ENCODE peak calls at places on chromosomes 4 and X, in six cellular contexts. One of them, this sample, is unnamed.

GRCh38 chrX:16278927-16279326 is 111.6 kb downstream of the MAGEB17 start:
- DNase-seq in K562: no peak
- DNase-seq in IMR-90: no peak
- DNase-seq in fibroblast of lung: no peak
- DNase-seq in colonic mucosa: peak
- DNase-seq in endothelial cell of umbilical vein: no peak
- DNase-seq in this sample: peak

GRCh38 chr4:142874684-142875083 is 28.6 kb upstream of the INPP4B start:
- DNase-seq in K562: no peak
- DNase-seq in colonic mucosa: no peak
- DNase-seq in fibroblast of lung: no peak
- DNase-seq in endothelial cell of umbilical vein: no peak
- DNase-seq in IMR-90: no peak
- DNase-seq in this sample: peak

GRCh38 chr4:124279741-124280140 is 432.8 kb downstream of the ANKRD50 start:
- DNase-seq in colonic mucosa: no peak
- DNase-seq in endothelial cell of umbilical vein: no peak
- DNase-seq in fibroblast of lung: no peak
- DNase-seq in K562: no peak
- DNase-seq in IMR-90: no peak
- DNase-seq in this sample: no peak

GRCh38 chrX:123753656-123754350 is 21.0 kb upstream of the THOC2 start:
- DNase-seq in K562: no peak
- DNase-seq in fibroblast of lung: no peak
- DNase-seq in endothelial cell of umbilical vein: no peak
- DNase-seq in colonic mucosa: no peak
- DNase-seq in IMR-90: no peak
- DNase-seq in this sample: no peak

GRCh38 chr4:57110635-57111546 is 706 bp upstream of the IGFBP7 start:
- DNase-seq in IMR-90: peak
- DNase-seq in endothelial cell of umbilical vein: peak
- DNase-seq in colonic mucosa: peak
- DNase-seq in fibroblast of lung: peak
- DNase-seq in K562: no peak
- DNase-seq in this sample: peak

GRCh38 chr4:88981993-88982392 is 75.0 kb downstream of the FAM13A start:
- DNase-seq in colonic mucosa: no peak
- DNase-seq in fibroblast of lung: no peak
- DNase-seq in IMR-90: no peak
- DNase-seq in K562: no peak
- DNase-seq in endothelial cell of umbilical vein: no peak
- DNase-seq in this sample: no peak

GRCh38 chr4:2579910-2580309 is 43.5 kb downstream of the FAM193A start:
- DNase-seq in K562: no peak
- DNase-seq in colonic mucosa: no peak
- DNase-seq in endothelial cell of umbilical vein: no peak
- DNase-seq in fibroblast of lung: no peak
- DNase-seq in IMR-90: no peak
- DNase-seq in this sample: peak

GRCh38 chrX:106973433-106974149 is 26.4 kb downstream of the MORC4 start:
- DNase-seq in IMR-90: peak
- DNase-seq in fibroblast of lung: no peak
- DNase-seq in colonic mucosa: no peak
- DNase-seq in endothelial cell of umbilical vein: no peak
- DNase-seq in K562: no peak
- DNase-seq in this sample: no peak

GRCh38 chrX:14356401-14356800 is 172.9 kb upstream of the GLRA2 start:
- DNase-seq in fibroblast of lung: peak
- DNase-seq in K562: no peak
- DNase-seq in endothelial cell of umbilical vein: no peak
- DNase-seq in colonic mucosa: no peak
- DNase-seq in IMR-90: no peak
- DNase-seq in this sample: no peak

GRCh38 chr4:16199132-16199531 is 27.1 kb downstream of the TAPT1 start:
- DNase-seq in endothelial cell of umbilical vein: peak
- DNase-seq in K562: no peak
- DNase-seq in colonic mucosa: no peak
- DNase-seq in IMR-90: peak
- DNase-seq in fibroblast of lung: peak
- DNase-seq in this sample: no peak

GRCh38 chrX:357693-358471 is 28.8 kb downstream of the PPP2R3B start:
- DNase-seq in endothelial cell of umbilical vein: peak
- DNase-seq in K562: no peak
- DNase-seq in IMR-90: peak
- DNase-seq in colonic mucosa: no peak
- DNase-seq in fibroblast of lung: peak
- DNase-seq in this sample: no peak

GRCh38 chr4:78293348-78293747 is 236.2 kb downstream of the FRAS1 start:
- DNase-seq in endothelial cell of umbilical vein: no peak
- DNase-seq in colonic mucosa: no peak
- DNase-seq in IMR-90: peak
- DNase-seq in fibroblast of lung: peak
- DNase-seq in K562: no peak
- DNase-seq in this sample: no peak

GRCh38 chr4:8502836-8503585 is 62.4 kb downstream of the TRMT44 start:
- DNase-seq in K562: no peak
- DNase-seq in IMR-90: no peak
- DNase-seq in fibroblast of lung: no peak
- DNase-seq in endothelial cell of umbilical vein: no peak
- DNase-seq in colonic mucosa: no peak
- DNase-seq in this sample: peak

GRCh38 chr4:152981842-152982241 is 45.7 kb downstream of the FHDC1 start:
- DNase-seq in fibroblast of lung: peak
- DNase-seq in K562: no peak
- DNase-seq in endothelial cell of umbilical vein: no peak
- DNase-seq in colonic mucosa: no peak
- DNase-seq in IMR-90: no peak
- DNase-seq in this sample: no peak

GRCh38 chr4:4734425-4734824 is 125.0 kb upstream of the MSX1 start:
- DNase-seq in K562: no peak
- DNase-seq in endothelial cell of umbilical vein: no peak
- DNase-seq in colonic mucosa: no peak
- DNase-seq in fibroblast of lung: no peak
- DNase-seq in IMR-90: no peak
- DNase-seq in this sample: no peak

GRCh38 chrX:88830113-88830512 is 83.1 kb downstream of the CPXCR1 start:
- DNase-seq in endothelial cell of umbilical vein: no peak
- DNase-seq in fibroblast of lung: no peak
- DNase-seq in colonic mucosa: no peak
- DNase-seq in K562: no peak
- DNase-seq in IMR-90: no peak
- DNase-seq in this sample: no peak

GRCh38 chr4:27702710-27703431 is 842.2 kb downstream of the STIM2 start:
- DNase-seq in endothelial cell of umbilical vein: no peak
- DNase-seq in fibroblast of lung: peak
- DNase-seq in IMR-90: peak
- DNase-seq in colonic mucosa: no peak
- DNase-seq in K562: no peak
- DNase-seq in this sample: peak

GRCh38 chr4:7392438-7393374 is 42.0 kb downstream of the PSAPL1 start:
- DNase-seq in IMR-90: peak
- DNase-seq in K562: no peak
- DNase-seq in colonic mucosa: no peak
- DNase-seq in fibroblast of lung: peak
- DNase-seq in endothelial cell of umbilical vein: no peak
- DNase-seq in this sample: peak

GRCh38 chrX:38214551-38214950 is 6.1 kb downstream of the SRPX start:
- DNase-seq in endothelial cell of umbilical vein: peak
- DNase-seq in fibroblast of lung: peak
- DNase-seq in colonic mucosa: no peak
- DNase-seq in K562: no peak
- DNase-seq in IMR-90: peak
- DNase-seq in this sample: no peak

GRCh38 chr4:13597141-13597540 is 30.4 kb downstream of the BOD1L1 start:
- DNase-seq in fibroblast of lung: no peak
- DNase-seq in endothelial cell of umbilical vein: no peak
- DNase-seq in K562: no peak
- DNase-seq in IMR-90: no peak
- DNase-seq in colonic mucosa: no peak
- DNase-seq in this sample: no peak

GRCh38 chr4:88758264-88758663 is 60.6 kb upstream of the NAP1L5 start:
- DNase-seq in endothelial cell of umbilical vein: peak
- DNase-seq in K562: no peak
- DNase-seq in colonic mucosa: no peak
- DNase-seq in fibroblast of lung: peak
- DNase-seq in IMR-90: peak
- DNase-seq in this sample: no peak

GRCh38 chr4:140291259-140291658 is 82.2 kb upstream of the SCOC start:
- DNase-seq in IMR-90: peak
- DNase-seq in fibroblast of lung: no peak
- DNase-seq in K562: no peak
- DNase-seq in endothelial cell of umbilical vein: no peak
- DNase-seq in colonic mucosa: no peak
- DNase-seq in this sample: no peak

GRCh38 chr4:76251448-76252270 is at the start of gene FAM47E:
- DNase-seq in fibroblast of lung: peak
- DNase-seq in colonic mucosa: peak
- DNase-seq in IMR-90: peak
- DNase-seq in endothelial cell of umbilical vein: peak
- DNase-seq in K562: peak
- DNase-seq in this sample: peak

GRCh38 chr4:52234539-52235174 is 183.6 kb downstream of the SPATA18 start:
- DNase-seq in endothelial cell of umbilical vein: peak
- DNase-seq in K562: no peak
- DNase-seq in fibroblast of lung: no peak
- DNase-seq in colonic mucosa: no peak
- DNase-seq in IMR-90: peak
- DNase-seq in this sample: no peak

GRCh38 chrX:13495232-13495631 is 74.2 kb upstream of the EGFL6 start:
- DNase-seq in IMR-90: no peak
- DNase-seq in K562: no peak
- DNase-seq in endothelial cell of umbilical vein: no peak
- DNase-seq in colonic mucosa: no peak
- DNase-seq in fibroblast of lung: no peak
- DNase-seq in this sample: no peak

GRCh38 chrX:24201216-24201615 is 51.7 kb downstream of the ZFX start:
- DNase-seq in K562: no peak
- DNase-seq in fibroblast of lung: no peak
- DNase-seq in IMR-90: no peak
- DNase-seq in colonic mucosa: no peak
- DNase-seq in endothelial cell of umbilical vein: no peak
- DNase-seq in this sample: no peak

GRCh38 chr4:48909697-48910096 is 3.1 kb upstream of the OCIAD2 start:
- DNase-seq in K562: no peak
- DNase-seq in IMR-90: peak
- DNase-seq in colonic mucosa: no peak
- DNase-seq in fibroblast of lung: peak
- DNase-seq in endothelial cell of umbilical vein: peak
- DNase-seq in this sample: peak

GRCh38 chr4:118367872-118368271 is 15.1 kb upstream of the PRSS12 start:
- DNase-seq in fibroblast of lung: no peak
- DNase-seq in endothelial cell of umbilical vein: no peak
- DNase-seq in IMR-90: no peak
- DNase-seq in colonic mucosa: no peak
- DNase-seq in K562: no peak
- DNase-seq in this sample: no peak

GRCh38 chr4:100828986-100829685 is 311.3 kb upstream of the EMCN start:
- DNase-seq in K562: no peak
- DNase-seq in fibroblast of lung: peak
- DNase-seq in IMR-90: no peak
- DNase-seq in colonic mucosa: no peak
- DNase-seq in endothelial cell of umbilical vein: no peak
- DNase-seq in this sample: no peak

DNA sequence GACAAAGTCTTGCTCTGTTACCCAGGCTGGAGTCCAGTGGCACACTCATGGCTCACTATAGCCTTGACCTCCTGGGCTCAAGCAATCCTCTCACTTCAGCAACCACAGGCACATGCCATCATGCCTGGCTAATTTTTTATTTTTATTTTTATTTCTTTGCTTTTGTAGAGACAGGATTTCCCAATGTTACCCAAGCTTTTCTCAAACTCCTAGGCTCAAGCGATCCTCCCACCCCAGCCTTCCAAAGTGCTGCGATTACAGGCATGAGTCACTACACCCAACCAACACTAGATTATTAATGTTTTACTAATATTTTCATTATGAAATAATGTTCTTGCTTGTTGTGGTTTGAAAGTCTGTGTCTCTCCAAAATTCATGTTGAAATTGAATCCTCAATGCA is 5.2 kb upstream of the ACTRT1 start:
- DNase-seq in fibroblast of lung: no peak
- DNase-seq in K562: no peak
- DNase-seq in colonic mucosa: no peak
- DNase-seq in IMR-90: no peak
- DNase-seq in endothelial cell of umbilical vein: no peak
- DNase-seq in this sample: no peak
- H3K27ac ChIP-seq in fibroblast of lung: no peak
- H3K27ac ChIP-seq in K562: no peak
- H3K27ac ChIP-seq in colonic mucosa: no peak
- H3K27ac ChIP-seq in IMR-90: no peak
- H3K27ac ChIP-seq in endothelial cell of umbilical vein: no peak
- H3K27ac ChIP-seq in this sample: no peak

GRCh38 chrX:8314881-8315280 is 143.8 kb upstream of the VCX2 start:
- DNase-seq in colonic mucosa: no peak
- DNase-seq in K562: no peak
- DNase-seq in fibroblast of lung: no peak
- DNase-seq in endothelial cell of umbilical vein: no peak
- DNase-seq in IMR-90: no peak
- DNase-seq in this sample: no peak

GRCh38 chrX:8323356-8323755 is 141.3 kb upstream of the VCX3B start:
- DNase-seq in fibroblast of lung: no peak
- DNase-seq in endothelial cell of umbilical vein: no peak
- DNase-seq in colonic mucosa: no peak
- DNase-seq in IMR-90: no peak
- DNase-seq in K562: no peak
- DNase-seq in this sample: peak

GRCh38 chrX:8319359-8319758 is 145.3 kb upstream of the VCX3B start:
- DNase-seq in IMR-90: no peak
- DNase-seq in colonic mucosa: no peak
- DNase-seq in fibroblast of lung: no peak
- DNase-seq in K562: no peak
- DNase-seq in endothelial cell of umbilical vein: no peak
- DNase-seq in this sample: peak
- H3K9ac ChIP-seq in IMR-90: no peak
- H3K9ac ChIP-seq in colonic mucosa: no peak
- H3K9ac ChIP-seq in fibroblast of lung: no peak
- H3K9ac ChIP-seq in K562: no peak
- H3K9ac ChIP-seq in endothelial cell of umbilical vein: no peak
- H3K9ac ChIP-seq in this sample: no peak

GRCh38 chrX:133414399-133415275 is 652 bp downstream of the GPC4 start:
- DNase-seq in fibroblast of lung: peak
- DNase-seq in K562: no peak
- DNase-seq in endothelial cell of umbilical vein: no peak
- DNase-seq in IMR-90: no peak
- DNase-seq in colonic mucosa: peak
- DNase-seq in this sample: peak
- H3K27ac ChIP-seq in fibroblast of lung: no peak
- H3K27ac ChIP-seq in K562: no peak
- H3K27ac ChIP-seq in endothelial cell of umbilical vein: no peak
- H3K27ac ChIP-seq in IMR-90: peak
- H3K27ac ChIP-seq in colonic mucosa: peak
- H3K27ac ChIP-seq in this sample: no peak

GRCh38 chr4:54783402-54784110 is 125.8 kb downstream of the KIT start:
- DNase-seq in colonic mucosa: no peak
- DNase-seq in endothelial cell of umbilical vein: no peak
- DNase-seq in K562: no peak
- DNase-seq in fibroblast of lung: no peak
- DNase-seq in IMR-90: no peak
- DNase-seq in this sample: no peak
- H3K9ac ChIP-seq in colonic mucosa: no peak
- H3K9ac ChIP-seq in endothelial cell of umbilical vein: no peak
- H3K9ac ChIP-seq in K562: no peak
- H3K9ac ChIP-seq in fibroblast of lung: no peak
- H3K9ac ChIP-seq in IMR-90: no peak
- H3K9ac ChIP-seq in this sample: no peak

GRCh38 chrX:71143508-71143907 is 1.1 kb upstream of the NLGN3 start:
- DNase-seq in IMR-90: peak
- DNase-seq in endothelial cell of umbilical vein: no peak
- DNase-seq in K562: no peak
- DNase-seq in colonic mucosa: peak
- DNase-seq in fibroblast of lung: peak
- DNase-seq in this sample: no peak
- H3K27ac ChIP-seq in IMR-90: no peak
- H3K27ac ChIP-seq in endothelial cell of umbilical vein: no peak
- H3K27ac ChIP-seq in K562: no peak
- H3K27ac ChIP-seq in colonic mucosa: no peak
- H3K27ac ChIP-seq in fibroblast of lung: no peak
- H3K27ac ChIP-seq in this sample: no peak